ENCODE peak calls at places on chromosomes 5 and 9, in four cellular contexts. One of them, this sample, is unnamed.

GRCh38 chr9:15220658-15221310 is 86.2 kb downstream of the TTC39B start:
- DNase-seq in thoracic aorta: no peak
- DNase-seq in dorsolateral prefrontal cortex: no peak
- DNase-seq in A549: no peak
- DNase-seq in this sample: no peak

GRCh38 chr5:14309864-14310531 is 166.9 kb downstream of the TRIO start:
- DNase-seq in thoracic aorta: no peak
- DNase-seq in dorsolateral prefrontal cortex: no peak
- DNase-seq in A549: no peak
- DNase-seq in this sample: no peak

GRCh38 chr5:119063579-119064379 is 7.1 kb upstream of the DMXL1 start:
- DNase-seq in thoracic aorta: no peak
- DNase-seq in dorsolateral prefrontal cortex: no peak
- DNase-seq in A549: peak
- DNase-seq in this sample: no peak

GRCh38 chr5:73312872-73313510 is 135.6 kb downstream of the FOXD1 start:
- DNase-seq in thoracic aorta: no peak
- DNase-seq in dorsolateral prefrontal cortex: no peak
- DNase-seq in A549: no peak
- DNase-seq in this sample: no peak

GRCh38 chr5:136622737-136623136 is 257.4 kb upstream of the TRPC7 start:
- DNase-seq in thoracic aorta: no peak
- DNase-seq in dorsolateral prefrontal cortex: no peak
- DNase-seq in A549: no peak
- DNase-seq in this sample: no peak

GRCh38 chr5:121377446-121377845 is 474.2 kb upstream of the FTMT start:
- DNase-seq in thoracic aorta: no peak
- DNase-seq in dorsolateral prefrontal cortex: no peak
- DNase-seq in A549: no peak
- DNase-seq in this sample: no peak

GRCh38 chr5:132011561-132012384 is at the start of gene ACSL6:
- DNase-seq in thoracic aorta: no peak
- DNase-seq in dorsolateral prefrontal cortex: peak
- DNase-seq in A549: no peak
- DNase-seq in this sample: peak

GRCh38 chr9:14846871-14847311 is 63.3 kb downstream of the FREM1 start:
- DNase-seq in thoracic aorta: no peak
- DNase-seq in dorsolateral prefrontal cortex: peak
- DNase-seq in A549: peak
- DNase-seq in this sample: peak

GRCh38 chr9:133477992-133478850 is 678 bp downstream of the SLC2A6 start:
- DNase-seq in thoracic aorta: no peak
- DNase-seq in dorsolateral prefrontal cortex: no peak
- DNase-seq in A549: no peak
- DNase-seq in this sample: peak

GRCh38 chr9:126028746-126029145 is 281.6 kb downstream of the PBX3 start:
- DNase-seq in thoracic aorta: no peak
- DNase-seq in dorsolateral prefrontal cortex: no peak
- DNase-seq in A549: no peak
- DNase-seq in this sample: no peak

GRCh38 chr9:125931211-125931610 is 184.0 kb downstream of the PBX3 start:
- DNase-seq in thoracic aorta: no peak
- DNase-seq in dorsolateral prefrontal cortex: no peak
- DNase-seq in A549: no peak
- DNase-seq in this sample: no peak

GRCh38 chr5:1264211-1264610 is 30.7 kb downstream of the TERT start:
- DNase-seq in thoracic aorta: no peak
- DNase-seq in dorsolateral prefrontal cortex: no peak
- DNase-seq in A549: no peak
- DNase-seq in this sample: no peak

GRCh38 chr5:175045820-175046219 is 321.4 kb downstream of the MSX2 start:
- DNase-seq in thoracic aorta: no peak
- DNase-seq in dorsolateral prefrontal cortex: no peak
- DNase-seq in A549: no peak
- DNase-seq in this sample: no peak

GRCh38 chr9:21801683-21802417 is 586 bp upstream of the MTAP start:
- DNase-seq in thoracic aorta: peak
- DNase-seq in dorsolateral prefrontal cortex: peak
- DNase-seq in A549: peak
- DNase-seq in this sample: peak

GRCh38 chr5:175467983-175468698 is 10.2 kb upstream of the SFXN1 start:
- DNase-seq in thoracic aorta: no peak
- DNase-seq in dorsolateral prefrontal cortex: no peak
- DNase-seq in A549: no peak
- DNase-seq in this sample: no peak

GRCh38 chr5:173843800-173844199 is 44.3 kb upstream of the CPEB4 start:
- DNase-seq in thoracic aorta: no peak
- DNase-seq in dorsolateral prefrontal cortex: no peak
- DNase-seq in A549: no peak
- DNase-seq in this sample: no peak

GRCh38 chr9:131666779-131667178 is 73.1 kb downstream of the RAPGEF1 start:
- DNase-seq in thoracic aorta: no peak
- DNase-seq in dorsolateral prefrontal cortex: no peak
- DNase-seq in A549: no peak
- DNase-seq in this sample: no peak

GRCh38 chr9:137026828-137027227 is 1.2 kb downstream of the ABCA2 start:
- DNase-seq in thoracic aorta: no peak
- DNase-seq in dorsolateral prefrontal cortex: no peak
- DNase-seq in A549: no peak
- DNase-seq in this sample: no peak

GRCh38 chr9:9598723-9599122 is 1014.1 kb downstream of the PTPRD start:
- DNase-seq in thoracic aorta: no peak
- DNase-seq in dorsolateral prefrontal cortex: no peak
- DNase-seq in A549: no peak
- DNase-seq in this sample: no peak

GRCh38 chr5:104170906-104171305 is 608.3 kb upstream of the NUDT12 start:
- DNase-seq in thoracic aorta: no peak
- DNase-seq in dorsolateral prefrontal cortex: no peak
- DNase-seq in A549: no peak
- DNase-seq in this sample: no peak

GRCh38 chr9:130728721-130729120 is 35.1 kb downstream of the EXOSC2 start:
- DNase-seq in thoracic aorta: no peak
- DNase-seq in dorsolateral prefrontal cortex: no peak
- DNase-seq in A549: no peak
- DNase-seq in this sample: no peak

GRCh38 chr5:64149857-64150521 is 15.7 kb upstream of the RNF180 start:
- DNase-seq in thoracic aorta: no peak
- DNase-seq in dorsolateral prefrontal cortex: no peak
- DNase-seq in A549: no peak
- DNase-seq in this sample: no peak
- H3K4me3 ChIP-seq in thoracic aorta: no peak
- H3K4me3 ChIP-seq in dorsolateral prefrontal cortex: no peak
- H3K4me3 ChIP-seq in A549: no peak
- H3K4me3 ChIP-seq in this sample: no peak

DNA sequence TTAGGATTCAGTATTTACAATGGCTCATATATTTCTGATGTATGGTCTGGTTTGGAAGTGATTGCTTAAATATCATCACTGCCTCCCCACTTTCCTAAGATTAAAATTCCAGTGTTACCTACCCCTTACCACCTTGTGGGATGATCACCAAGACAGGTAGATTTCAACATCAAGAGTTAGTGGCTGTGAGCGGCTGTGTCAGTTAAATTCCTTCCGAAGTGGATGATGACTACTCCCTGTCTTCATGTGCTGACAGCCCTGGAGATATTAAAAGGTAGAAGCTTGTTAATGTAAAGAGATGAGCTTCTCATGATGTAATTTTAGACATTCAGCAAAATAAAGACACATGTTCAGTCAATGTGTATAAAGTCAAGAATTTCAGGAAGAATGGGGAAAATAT is 4.2 kb downstream of the ITGA2 start:
- DNase-seq in thoracic aorta: no peak
- DNase-seq in dorsolateral prefrontal cortex: no peak
- DNase-seq in A549: no peak
- DNase-seq in this sample: no peak
- H3K4me3 ChIP-seq in thoracic aorta: no peak
- H3K4me3 ChIP-seq in dorsolateral prefrontal cortex: no peak
- H3K4me3 ChIP-seq in A549: no peak
- H3K4me3 ChIP-seq in this sample: no peak

DNA sequence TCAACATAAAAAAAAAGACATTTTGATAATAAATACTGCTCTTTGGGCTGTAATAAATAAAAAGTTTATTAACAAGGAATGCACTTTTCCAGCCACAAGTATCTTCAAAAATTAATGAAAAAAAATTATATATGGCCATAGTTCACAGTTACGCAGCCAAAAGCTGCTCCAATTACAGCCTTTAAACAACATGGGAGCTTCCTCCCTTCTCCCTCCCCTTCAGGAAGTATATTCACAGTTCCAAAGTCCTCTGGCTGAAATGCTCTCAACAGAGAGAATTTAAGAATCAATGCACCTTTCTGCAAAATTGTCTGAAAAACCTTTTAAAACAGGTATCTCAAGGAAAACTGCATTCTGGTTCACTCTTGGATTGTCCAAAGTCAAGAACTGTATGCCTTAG is 5.9 kb downstream of the PLK2 start:
- DNase-seq in thoracic aorta: no peak
- DNase-seq in dorsolateral prefrontal cortex: no peak
- DNase-seq in A549: no peak
- DNase-seq in this sample: no peak
- H3K4me3 ChIP-seq in thoracic aorta: no peak
- H3K4me3 ChIP-seq in dorsolateral prefrontal cortex: peak
- H3K4me3 ChIP-seq in A549: peak
- H3K4me3 ChIP-seq in this sample: peak

GRCh38 chr5:150801117-150801927 is 22.8 kb downstream of the SMIM3 start:
- DNase-seq in thoracic aorta: no peak
- DNase-seq in dorsolateral prefrontal cortex: no peak
- DNase-seq in A549: peak
- DNase-seq in this sample: no peak
- H3K4me3 ChIP-seq in thoracic aorta: peak
- H3K4me3 ChIP-seq in dorsolateral prefrontal cortex: peak
- H3K4me3 ChIP-seq in A549: peak
- H3K4me3 ChIP-seq in this sample: peak

GRCh38 chr5:75686480-75686879 is 30.8 kb downstream of the POC5 start:
- DNase-seq in thoracic aorta: no peak
- DNase-seq in dorsolateral prefrontal cortex: no peak
- DNase-seq in A549: no peak
- DNase-seq in this sample: no peak
- H3K4me3 ChIP-seq in thoracic aorta: no peak
- H3K4me3 ChIP-seq in dorsolateral prefrontal cortex: no peak
- H3K4me3 ChIP-seq in A549: no peak
- H3K4me3 ChIP-seq in this sample: no peak

GRCh38 chr9:5817776-5818336 is 15.1 kb downstream of the ERMP1 start:
- DNase-seq in thoracic aorta: no peak
- DNase-seq in dorsolateral prefrontal cortex: no peak
- DNase-seq in A549: peak
- DNase-seq in this sample: no peak
- H3K4me3 ChIP-seq in thoracic aorta: no peak
- H3K4me3 ChIP-seq in dorsolateral prefrontal cortex: no peak
- H3K4me3 ChIP-seq in A549: no peak
- H3K4me3 ChIP-seq in this sample: no peak

DNA sequence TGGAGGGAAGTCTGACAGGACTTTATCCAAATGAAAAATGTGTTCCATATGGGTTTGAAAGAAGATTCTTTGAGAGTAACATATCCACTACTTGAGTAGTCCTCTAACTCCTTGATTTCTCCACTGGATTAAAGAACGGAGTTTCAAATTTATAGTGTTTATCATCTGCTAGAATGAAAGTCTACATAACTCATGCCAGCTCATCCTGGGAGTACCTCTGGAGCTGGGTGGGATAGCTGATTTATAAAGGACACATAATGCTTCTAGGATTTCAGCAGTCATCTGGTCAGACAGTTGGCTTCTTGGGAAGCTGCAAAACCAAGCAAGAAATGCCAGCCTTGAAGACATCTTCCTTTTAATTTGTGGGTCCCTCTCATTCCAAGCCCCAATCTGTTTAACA is 3.1 kb downstream of the GALNT10 start:
- DNase-seq in thoracic aorta: no peak
- DNase-seq in dorsolateral prefrontal cortex: no peak
- DNase-seq in A549: no peak
- DNase-seq in this sample: no peak
- H3K4me3 ChIP-seq in thoracic aorta: no peak
- H3K4me3 ChIP-seq in dorsolateral prefrontal cortex: no peak
- H3K4me3 ChIP-seq in A549: no peak
- H3K4me3 ChIP-seq in this sample: no peak

GRCh38 chr9:121736147-121736721 is 84.8 kb downstream of the DAB2IP start:
- DNase-seq in thoracic aorta: peak
- DNase-seq in dorsolateral prefrontal cortex: no peak
- DNase-seq in A549: peak
- DNase-seq in this sample: peak
- H3K4me3 ChIP-seq in thoracic aorta: peak
- H3K4me3 ChIP-seq in dorsolateral prefrontal cortex: peak
- H3K4me3 ChIP-seq in A549: peak
- H3K4me3 ChIP-seq in this sample: peak

GRCh38 chr5:36301858-36302603 is at the start of gene RANBP3L:
- DNase-seq in thoracic aorta: no peak
- DNase-seq in dorsolateral prefrontal cortex: no peak
- DNase-seq in A549: no peak
- DNase-seq in this sample: no peak

GRCh38 chr5:36300927-36301540 is 668 bp downstream of the RANBP3L start:
- DNase-seq in thoracic aorta: no peak
- DNase-seq in dorsolateral prefrontal cortex: no peak
- DNase-seq in A549: no peak
- DNase-seq in this sample: no peak

GRCh38 chr5:36298546-36298945 is 3.2 kb downstream of the RANBP3L start:
- DNase-seq in thoracic aorta: no peak
- DNase-seq in dorsolateral prefrontal cortex: no peak
- DNase-seq in A549: no peak
- DNase-seq in this sample: no peak

GRCh38 chr5:36297653-36298052 is 4.0 kb downstream of the RANBP3L start:
- DNase-seq in thoracic aorta: no peak
- DNase-seq in dorsolateral prefrontal cortex: no peak
- DNase-seq in A549: no peak
- DNase-seq in this sample: no peak

GRCh38 chr5:36300181-36300926 is 1.3 kb downstream of the RANBP3L start:
- DNase-seq in thoracic aorta: no peak
- DNase-seq in dorsolateral prefrontal cortex: no peak
- DNase-seq in A549: no peak
- DNase-seq in this sample: no peak
- H3K4me3 ChIP-seq in thoracic aorta: peak
- H3K4me3 ChIP-seq in dorsolateral prefrontal cortex: peak
- H3K4me3 ChIP-seq in A549: no peak
- H3K4me3 ChIP-seq in this sample: peak

DNA sequence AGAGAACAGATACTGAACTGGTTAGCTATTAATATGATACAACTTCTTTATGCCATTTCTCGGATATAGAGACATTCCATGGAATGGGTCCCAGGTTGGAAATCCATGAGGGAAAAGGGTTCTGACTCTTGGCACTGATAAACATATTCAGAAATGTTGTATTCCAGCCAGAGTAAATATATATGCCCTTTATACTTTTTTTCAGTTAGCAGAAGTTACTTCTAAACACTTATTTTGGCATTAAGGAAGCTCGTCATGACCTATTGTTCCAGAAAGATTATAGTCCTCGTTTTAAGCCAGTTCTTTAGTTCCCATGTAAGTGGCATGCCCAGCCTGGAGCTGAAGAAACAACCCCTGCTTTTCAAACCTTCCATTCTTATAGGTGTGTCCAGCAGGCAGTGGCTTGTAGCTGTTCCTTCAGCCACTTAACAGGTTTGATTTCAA is 181.6 kb downstream of the CD180 start:
- DNase-seq in thoracic aorta: no peak
- DNase-seq in dorsolateral prefrontal cortex: no peak
- DNase-seq in A549: no peak
- DNase-seq in this sample: no peak
- H3K4me3 ChIP-seq in thoracic aorta: peak
- H3K4me3 ChIP-seq in dorsolateral prefrontal cortex: no peak
- H3K4me3 ChIP-seq in A549: no peak
- H3K4me3 ChIP-seq in this sample: peak